ENCODE peak calls at places on chromosomes 11 and 22, in seven cellular contexts. H, X, Z, T, U, D and V are unnamed samples.

GRCh38 chr11:6251990-6252473 is 7.6 kb upstream of the CCKBR start:
- DNase-seq in H (peak; percentile 85), X (no peak), Z (no peak), T (no peak), U (peak; percentile 72), D (no peak), V (no peak)

GRCh38 chr11:29135504-29135903 is 881.3 kb downstream of the KCNA4 start:
- DNase-seq in H (peak; percentile 80), X (no peak), Z (no peak), T (no peak), U (peak; percentile 41), D (no peak), V (no peak)

GRCh38 chr11:120516461-120517389 is 5.2 kb downstream of the GRIK4 start:
- DNase-seq in H (no peak), X (peak; percentile 53), Z (no peak), T (no peak), U (no peak), D (no peak), V (no peak)

GRCh38 chr11:113773092-113773415 is 438 bp downstream of the ZW10 start:
- DNase-seq in H (peak; percentile 25), X (peak; percentile 67), Z (no peak), T (no peak), U (no peak), D (no peak), V (no peak)

GRCh38 chr11:123797065-123797940 is 8.8 kb downstream of the OR6M1 start:
- DNase-seq in H (no peak), X (no peak), Z (no peak), T (no peak), U (no peak), D (no peak), V (no peak)

GRCh38 chr11:120183701-120184141 is 27.1 kb upstream of the OAF start:
- DNase-seq in H (no peak), X (no peak), Z (no peak), T (no peak), U (no peak), D (peak; percentile 23), V (no peak)

GRCh38 chr22:19900707-19901436 is 40.7 kb upstream of the COMT start:
- DNase-seq in H (no peak), X (no peak), Z (no peak), T (no peak), U (no peak), D (no peak), V (no peak)

GRCh38 chr11:62778441-62778840 is 7.2 kb downstream of the TAF6L start:
- DNase-seq in H (no peak), X (no peak), Z (no peak), T (no peak), U (no peak), D (no peak), V (no peak)

GRCh38 chr11:12043959-12044772 is 35.7 kb upstream of the DKK3 start:
- DNase-seq in H (peak; percentile 100), X (peak; percentile 94), Z (peak; percentile 68), T (peak; percentile 79), U (peak; percentile 97), D (peak; percentile 87), V (peak; percentile 80)

GRCh38 chr22:32777997-32778396 is 23.5 kb upstream of the TIMP3 start:
- DNase-seq in H (no peak), X (peak; percentile 40), Z (no peak), T (no peak), U (no peak), D (no peak), V (peak; percentile 23)

GRCh38 chr11:118358071-118358470 is 1.3 kb upstream of the UBE4A start:
- DNase-seq in H (no peak), X (no peak), Z (no peak), T (no peak), U (no peak), D (no peak), V (no peak)

GRCh38 chr22:50341977-50342650 is 1.0 kb upstream of the PPP6R2 start:
- DNase-seq in H (peak; percentile 75), X (peak; percentile 92), Z (peak; percentile 92), T (peak; percentile 92), U (peak; percentile 90), D (peak; percentile 96), V (peak; percentile 84)

GRCh38 chr11:110126936-110127335 is 33.7 kb downstream of the ZC3H12C start:
- DNase-seq in H (no peak), X (peak; percentile 54), Z (no peak), T (no peak), U (peak; percentile 27), D (no peak), V (peak; percentile 33)

GRCh38 chr22:49856343-49856742 is 2.7 kb downstream of the ZBED4 start:
- DNase-seq in H (no peak), X (no peak), Z (no peak), T (no peak), U (no peak), D (no peak), V (no peak)

GRCh38 chr11:26158251-26158650 is 173.7 kb upstream of the ANO3 start:
- DNase-seq in H (no peak), X (no peak), Z (no peak), T (no peak), U (no peak), D (no peak), V (no peak)

GRCh38 chr11:34696876-34697275 is 76.0 kb downstream of the EHF start:
- DNase-seq in H (no peak), X (peak; percentile 53), Z (no peak), T (no peak), U (no peak), D (no peak), V (no peak)

GRCh38 chr22:20989323-20990138 is 7.4 kb downstream of the LZTR1 start:
- DNase-seq in H (peak; percentile 33), X (no peak), Z (no peak), T (no peak), U (no peak), D (no peak), V (no peak)

GRCh38 chr11:3157381-3158130 is 7.6 kb downstream of the OSBPL5 start:
- DNase-seq in H (no peak), X (no peak), Z (no peak), T (no peak), U (no peak), D (no peak), V (no peak)

GRCh38 chr11:35868491-35868890 is 75.4 kb upstream of the LDLRAD3 start:
- DNase-seq in H (no peak), X (no peak), Z (no peak), T (no peak), U (no peak), D (no peak), V (no peak)

GRCh38 chr11:72750086-72750485 is 2.1 kb downstream of the ARAP1 start:
- DNase-seq in H (no peak), X (no peak), Z (no peak), T (no peak), U (no peak), D (no peak), V (no peak)

GRCh38 chr11:35461917-35462316 is 42.6 kb upstream of the SLC1A2 start:
- DNase-seq in H (no peak), X (peak; percentile 21), Z (no peak), T (no peak), U (no peak), D (no peak), V (no peak)

GRCh38 chr22:39959640-39960447 is at the start of gene TMA7B:
- DNase-seq in H (peak; percentile 75), X (peak; percentile 86), Z (no peak), T (peak; percentile 74), U (peak; percentile 86), D (no peak), V (peak; percentile 12)

GRCh38 chr11:25734592-25735211 is 597.2 kb upstream of the ANO3 start:
- DNase-seq in H (peak; percentile 19), X (peak; percentile 90), Z (peak; percentile 29), T (no peak), U (peak; percentile 54), D (no peak), V (no peak)

GRCh38 chr11:118902336-118903203 is 18.9 kb downstream of the CXCR5 start:
- DNase-seq in H (no peak), X (no peak), Z (no peak), T (no peak), U (no peak), D (no peak), V (no peak)

GRCh38 chr11:12200359-12201015 is 90.1 kb downstream of the MICAL2 start:
- DNase-seq in H (peak; percentile 83), X (no peak), Z (no peak), T (no peak), U (no peak), D (no peak), V (peak; percentile 72)

GRCh38 chr22:43401661-43402060 is 10.2 kb upstream of the MPPED1 start:
- DNase-seq in H (no peak), X (no peak), Z (no peak), T (no peak), U (no peak), D (no peak), V (no peak)
- H3K27me3 ChIP-seq in H (peaks cover 5% of the 10 kb centered on the region), X (no peaks in the 10 kb centered on the region), Z (no peaks in the 10 kb centered on the region), T (no peaks in the 10 kb centered on the region), U (peaks cover 3% of the 10 kb centered on the region), D (no peaks in the 10 kb centered on the region), V (no peaks in the 10 kb centered on the region)

DNA sequence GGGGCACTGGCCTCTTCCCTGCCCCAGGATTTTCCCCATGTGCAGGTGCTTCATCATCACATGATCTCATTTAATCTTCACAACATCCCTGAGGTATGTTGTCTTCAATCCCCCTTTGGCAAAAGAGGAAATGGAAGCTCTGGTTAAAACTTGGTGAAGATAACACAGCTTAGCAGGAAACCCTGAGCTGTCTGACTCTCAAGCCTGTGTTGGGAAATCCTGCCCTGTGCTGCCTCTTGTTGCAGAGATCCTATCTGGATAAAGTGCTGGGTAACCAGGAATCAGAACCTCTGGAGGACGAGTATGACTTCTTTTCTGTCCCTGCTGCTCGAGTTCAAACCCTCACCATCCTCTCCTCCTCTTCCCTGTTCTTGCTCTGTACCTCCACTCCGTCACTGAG is 13.1 kb upstream of the E2F8 start:
- DNase-seq in H (no peak), X (peak; percentile 66), Z (no peak), T (no peak), U (no peak), D (no peak), V (peak; percentile 64)
- H3K18ac ChIP-seq in H (no peak overlapping the region), X (no peak overlapping the region), Z (no peak overlapping the region), T (no peak overlapping the region), U (no peak overlapping the region), D (no peak overlapping the region), V (no peak overlapping the region)

GRCh38 chr11:95925011-95925410 is 1.1 kb upstream of the MTMR2 start:
- DNase-seq in H (peak; percentile 34), X (peak; percentile 84), Z (no peak), T (no peak), U (peak; percentile 28), D (no peak), V (peak; percentile 10)
- H3K27me3 ChIP-seq in H (no peaks in the 10 kb centered on the region), X (no peaks in the 10 kb centered on the region), Z (no peaks in the 10 kb centered on the region), T (no peaks in the 10 kb centered on the region), U (no peaks in the 10 kb centered on the region), D (no peaks in the 10 kb centered on the region), V (no peaks in the 10 kb centered on the region)

GRCh38 chr11:66238786-66239413 is 29.5 kb upstream of the RAB1B start:
- DNase-seq in H (no peak), X (no peak), Z (no peak), T (no peak), U (no peak), D (no peak), V (peak; percentile 23)

GRCh38 chr11:66239998-66240780 is 28.2 kb upstream of the RAB1B start:
- DNase-seq in H (no peak), X (no peak), Z (no peak), T (no peak), U (no peak), D (no peak), V (no peak)

GRCh38 chr11:66235141-66235540 is 33.3 kb upstream of the RAB1B start:
- DNase-seq in H (no peak), X (no peak), Z (no peak), T (no peak), U (no peak), D (no peak), V (no peak)

GRCh38 chr11:66240781-66241136 is 27.7 kb upstream of the RAB1B start:
- DNase-seq in H (no peak), X (no peak), Z (no peak), T (no peak), U (no peak), D (no peak), V (no peak)

GRCh38 chr11:66237867-66238266 is 30.6 kb upstream of the RAB1B start:
- DNase-seq in H (no peak), X (no peak), Z (no peak), T (no peak), U (no peak), D (no peak), V (no peak)
- H3K18ac ChIP-seq in H (no peak overlapping the region), X (no peak overlapping the region), Z (no peak overlapping the region), T (no peak overlapping the region), U (no peak overlapping the region), D (no peak overlapping the region), V (no peak overlapping the region)